ENCODE peak calls at places on chromosomes 7 and 10, in five cellular contexts. W is HFF-Myc, H is left ventricle myocardium inferior, V is brain microvascular endothelial cell, N is neural progenitor cell. G is an unnamed sample.

GRCh38 chr10:43855667-43856210 is 207.1 kb upstream of the ZNF32 start:
- DNase-seq in N (no peak), H (peak), W (no peak), V (no peak), G (no peak)

GRCh38 chr7:8296362-8296659 is 34.3 kb upstream of the ICA1 start:
- DNase-seq in N (no peak), W (no peak), H (no peak), V (no peak), G (no peak)

GRCh38 chr10:131258256-131258655 is 53.3 kb downstream of the TCERG1L start:
- DNase-seq in H (no peak), N (no peak), V (no peak), W (no peak), G (no peak)

GRCh38 chr10:102422586-102423129 is 2.0 kb downstream of the FBXL15 start:
- DNase-seq in W (no peak), N (peak), H (peak), V (peak), G (no peak)

GRCh38 chr10:32175629-32176028 is 119.4 kb upstream of the KIF5B start:
- DNase-seq in H (no peak), W (no peak), V (no peak), N (no peak), G (no peak)

GRCh38 chr7:50808282-50808888 is 25.7 kb upstream of the GRB10 start:
- DNase-seq in N (no peak), V (no peak), W (no peak), H (no peak), G (no peak)

GRCh38 chr10:123669901-123670300 is 3.7 kb downstream of the GPR26 start:
- DNase-seq in H (no peak), N (no peak), W (no peak), V (no peak), G (no peak)

GRCh38 chr7:46532571-46532970 is 611.5 kb upstream of the IGFBP3 start:
- DNase-seq in W (no peak), V (no peak), N (no peak), H (no peak), G (no peak)

GRCh38 chr7:85737426-85737825 is 550.6 kb upstream of the SEMA3D start:
- DNase-seq in H (no peak), V (no peak), N (no peak), W (no peak), G (no peak)

GRCh38 chr10:125001313-125002043 is 59.6 kb downstream of the ZRANB1 start:
- DNase-seq in N (no peak), W (no peak), V (no peak), H (peak), G (no peak)

GRCh38 chr7:5230272-5231067 is 40.4 kb downstream of the WIPI2 start:
- DNase-seq in H (no peak), N (no peak), V (no peak), W (no peak), G (no peak)

GRCh38 chr10:17229016-17229716 is 1.1 kb downstream of the VIM start:
- DNase-seq in V (peak), N (peak), H (peak), W (no peak), G (no peak)
- TF ChIP-seq CTCF in V (no peak), N (no peak), H (no peak), W (no peak), G (no peak)

GRCh38 chr7:117014673-117015133 is 61.4 kb downstream of the ST7 start:
- DNase-seq in V (peak), N (peak), W (no peak), H (peak), G (no peak)
- H3K4me3 ChIP-seq in V (no peak), N (no peak), W (no peak), H (peak), G (peak)

GRCh38 chr7:133134810-133135209 is 52.9 kb upstream of the CHCHD3 start:
- DNase-seq in W (no peak), V (no peak), N (no peak), H (no peak), G (no peak)

GRCh38 chr7:133140994-133141595 is 59.2 kb upstream of the CHCHD3 start:
- DNase-seq in H (no peak), W (no peak), N (no peak), V (no peak), G (no peak)

GRCh38 chr7:133135451-133135850 is 53.6 kb upstream of the CHCHD3 start:
- DNase-seq in V (peak), H (no peak), W (no peak), N (no peak), G (no peak)

GRCh38 chr7:133139350-133139749 is 57.5 kb upstream of the CHCHD3 start:
- DNase-seq in H (no peak), V (peak), W (peak), N (peak), G (peak)
- TF ChIP-seq CTCF in H (peak), V (peak), W (peak), N (peak), G (peak)

DNA sequence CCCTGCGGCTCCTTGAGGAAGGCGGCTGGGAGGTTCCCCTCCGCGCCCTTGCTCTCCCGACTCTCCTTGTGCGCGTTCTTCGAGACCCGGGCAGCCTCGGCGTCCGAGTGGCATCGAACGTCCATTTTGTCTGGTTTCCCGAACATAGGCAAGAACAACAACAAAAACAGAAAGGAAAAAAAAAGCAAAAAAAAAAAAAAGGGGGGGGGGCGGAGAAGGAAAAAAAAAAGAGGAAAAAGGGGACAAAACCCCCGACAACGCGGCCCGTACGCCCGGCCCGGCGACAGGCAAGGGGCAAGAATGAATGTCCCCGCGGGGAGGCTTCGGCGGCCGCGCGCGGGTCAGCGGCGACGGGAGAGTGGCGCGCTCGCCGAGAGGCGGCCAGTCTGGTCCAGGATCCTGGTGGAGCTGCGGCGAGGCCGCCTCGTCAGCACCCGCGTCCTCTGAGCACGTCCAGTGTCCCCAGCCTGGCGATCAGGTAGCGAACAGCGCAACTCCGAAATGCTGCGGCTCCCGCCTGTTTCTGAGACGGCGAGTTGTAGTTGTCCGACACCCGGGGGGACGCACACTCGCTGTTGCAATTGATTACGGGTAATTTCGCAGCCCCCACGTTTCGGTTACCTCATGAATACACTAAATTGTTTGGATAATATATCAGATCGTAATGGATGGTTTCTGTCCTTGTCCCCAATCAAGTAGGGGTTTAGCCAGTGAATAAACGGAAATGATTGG is at the start of gene VAX1:
- DNase-seq in N (peak), V (no peak), H (no peak), W (no peak), G (no peak)
- H3K4me3 ChIP-seq in N (peak), V (peak), H (peak), W (peak), G (peak)

G was measured in epithelial cell of proximal tubule.